ENCODE peak calls at places on chromosomes 1 and 21, in seven cellular contexts. One of them, this sample, is unnamed.

GRCh38 chr1:79259390-79260336 is 253.1 kb upstream of the ADGRL4 start:
- DNase-seq in stimulated activated CD4-positive, alpha-beta T cell treated with anti-CD3 and anti-CD28 coated beads, Interleukin-2, amount 100 ng/mL, for 48 hours: no peak
- DNase-seq in ELF-1: no peak
- DNase-seq in pancreas: no peak
- DNase-seq in Caki2: peak
- DNase-seq in foreskin fibroblast: peak
- DNase-seq in occipital lobe: no peak
- DNase-seq in this sample: peak

GRCh38 chr1:219517031-219517430 is 95.9 kb downstream of the ZC3H11B start:
- DNase-seq in ELF-1: peak
- DNase-seq in stimulated activated CD4-positive, alpha-beta T cell treated with anti-CD3 and anti-CD28 coated beads, Interleukin-2, amount 100 ng/mL, for 48 hours: no peak
- DNase-seq in foreskin fibroblast: no peak
- DNase-seq in Caki2: no peak
- DNase-seq in occipital lobe: no peak
- DNase-seq in pancreas: no peak
- DNase-seq in this sample: no peak

GRCh38 chr1:19786988-19787423 is 12.7 kb downstream of the TMCO4 start:
- DNase-seq in stimulated activated CD4-positive, alpha-beta T cell treated with anti-CD3 and anti-CD28 coated beads, Interleukin-2, amount 100 ng/mL, for 48 hours: no peak
- DNase-seq in Caki2: no peak
- DNase-seq in pancreas: no peak
- DNase-seq in ELF-1: peak
- DNase-seq in occipital lobe: no peak
- DNase-seq in foreskin fibroblast: no peak
- DNase-seq in this sample: no peak

GRCh38 chr1:248872752-248873408 is 14.0 kb upstream of the ZNF692 start:
- DNase-seq in foreskin fibroblast: peak
- DNase-seq in stimulated activated CD4-positive, alpha-beta T cell treated with anti-CD3 and anti-CD28 coated beads, Interleukin-2, amount 100 ng/mL, for 48 hours: peak
- DNase-seq in occipital lobe: peak
- DNase-seq in pancreas: peak
- DNase-seq in ELF-1: peak
- DNase-seq in Caki2: peak
- DNase-seq in this sample: peak

GRCh38 chr1:151934048-151934493 is 24.8 kb upstream of the THEM4 start:
- DNase-seq in foreskin fibroblast: peak
- DNase-seq in occipital lobe: no peak
- DNase-seq in stimulated activated CD4-positive, alpha-beta T cell treated with anti-CD3 and anti-CD28 coated beads, Interleukin-2, amount 100 ng/mL, for 48 hours: peak
- DNase-seq in ELF-1: peak
- DNase-seq in pancreas: no peak
- DNase-seq in Caki2: peak
- DNase-seq in this sample: no peak

GRCh38 chr1:153939476-153939875 is 7.0 kb downstream of the DENND4B start:
- DNase-seq in foreskin fibroblast: no peak
- DNase-seq in stimulated activated CD4-positive, alpha-beta T cell treated with anti-CD3 and anti-CD28 coated beads, Interleukin-2, amount 100 ng/mL, for 48 hours: no peak
- DNase-seq in pancreas: no peak
- DNase-seq in Caki2: no peak
- DNase-seq in ELF-1: no peak
- DNase-seq in occipital lobe: no peak
- DNase-seq in this sample: no peak

GRCh38 chr1:219659682-219660081 is 46.8 kb upstream of the ZC3H11B start:
- DNase-seq in stimulated activated CD4-positive, alpha-beta T cell treated with anti-CD3 and anti-CD28 coated beads, Interleukin-2, amount 100 ng/mL, for 48 hours: no peak
- DNase-seq in Caki2: no peak
- DNase-seq in ELF-1: no peak
- DNase-seq in occipital lobe: no peak
- DNase-seq in pancreas: no peak
- DNase-seq in foreskin fibroblast: peak
- DNase-seq in this sample: peak

GRCh38 chr1:11692899-11693590 is 1.5 kb downstream of the DRAXIN start:
- DNase-seq in stimulated activated CD4-positive, alpha-beta T cell treated with anti-CD3 and anti-CD28 coated beads, Interleukin-2, amount 100 ng/mL, for 48 hours: peak
- DNase-seq in foreskin fibroblast: peak
- DNase-seq in ELF-1: peak
- DNase-seq in pancreas: no peak
- DNase-seq in Caki2: peak
- DNase-seq in occipital lobe: no peak
- DNase-seq in this sample: peak

GRCh38 chr1:149845416-149845815 is 54.0 kb upstream of the BOLA1 start:
- DNase-seq in ELF-1: peak
- DNase-seq in Caki2: peak
- DNase-seq in stimulated activated CD4-positive, alpha-beta T cell treated with anti-CD3 and anti-CD28 coated beads, Interleukin-2, amount 100 ng/mL, for 48 hours: no peak
- DNase-seq in pancreas: no peak
- DNase-seq in foreskin fibroblast: peak
- DNase-seq in occipital lobe: no peak
- DNase-seq in this sample: no peak

GRCh38 chr1:21553116-21553926 is 44.1 kb downstream of the ALPL start:
- DNase-seq in foreskin fibroblast: peak
- DNase-seq in Caki2: no peak
- DNase-seq in ELF-1: peak
- DNase-seq in stimulated activated CD4-positive, alpha-beta T cell treated with anti-CD3 and anti-CD28 coated beads, Interleukin-2, amount 100 ng/mL, for 48 hours: no peak
- DNase-seq in pancreas: no peak
- DNase-seq in occipital lobe: no peak
- DNase-seq in this sample: no peak

GRCh38 chr1:236829085-236829484 is 34.0 kb downstream of the MTR start:
- DNase-seq in ELF-1: no peak
- DNase-seq in stimulated activated CD4-positive, alpha-beta T cell treated with anti-CD3 and anti-CD28 coated beads, Interleukin-2, amount 100 ng/mL, for 48 hours: no peak
- DNase-seq in occipital lobe: no peak
- DNase-seq in Caki2: no peak
- DNase-seq in pancreas: no peak
- DNase-seq in foreskin fibroblast: no peak
- DNase-seq in this sample: no peak

GRCh38 chr1:196278816-196279215 is 329.4 kb downstream of the KCNT2 start:
- DNase-seq in ELF-1: no peak
- DNase-seq in Caki2: no peak
- DNase-seq in stimulated activated CD4-positive, alpha-beta T cell treated with anti-CD3 and anti-CD28 coated beads, Interleukin-2, amount 100 ng/mL, for 48 hours: no peak
- DNase-seq in foreskin fibroblast: no peak
- DNase-seq in pancreas: no peak
- DNase-seq in occipital lobe: no peak
- DNase-seq in this sample: no peak

GRCh38 chr1:10341062-10341600 is 57.7 kb upstream of the PGD start:
- DNase-seq in foreskin fibroblast: no peak
- DNase-seq in occipital lobe: no peak
- DNase-seq in pancreas: no peak
- DNase-seq in stimulated activated CD4-positive, alpha-beta T cell treated with anti-CD3 and anti-CD28 coated beads, Interleukin-2, amount 100 ng/mL, for 48 hours: no peak
- DNase-seq in ELF-1: no peak
- DNase-seq in Caki2: peak
- DNase-seq in this sample: no peak

GRCh38 chr1:226995064-226995965 is 55.2 kb downstream of the COQ8A start:
- DNase-seq in pancreas: no peak
- DNase-seq in stimulated activated CD4-positive, alpha-beta T cell treated with anti-CD3 and anti-CD28 coated beads, Interleukin-2, amount 100 ng/mL, for 48 hours: no peak
- DNase-seq in foreskin fibroblast: no peak
- DNase-seq in ELF-1: no peak
- DNase-seq in occipital lobe: no peak
- DNase-seq in Caki2: no peak
- DNase-seq in this sample: no peak

GRCh38 chr1:115098979-115099692 is 9.8 kb upstream of the TSPAN2 start:
- DNase-seq in pancreas: no peak
- DNase-seq in Caki2: no peak
- DNase-seq in foreskin fibroblast: peak
- DNase-seq in occipital lobe: no peak
- DNase-seq in ELF-1: no peak
- DNase-seq in stimulated activated CD4-positive, alpha-beta T cell treated with anti-CD3 and anti-CD28 coated beads, Interleukin-2, amount 100 ng/mL, for 48 hours: peak
- DNase-seq in this sample: no peak

GRCh38 chr21:39533545-39534226 is 79.1 kb upstream of the B3GALT5 start:
- DNase-seq in pancreas: no peak
- DNase-seq in foreskin fibroblast: no peak
- DNase-seq in ELF-1: no peak
- DNase-seq in Caki2: no peak
- DNase-seq in occipital lobe: no peak
- DNase-seq in stimulated activated CD4-positive, alpha-beta T cell treated with anti-CD3 and anti-CD28 coated beads, Interleukin-2, amount 100 ng/mL, for 48 hours: no peak
- DNase-seq in this sample: no peak

GRCh38 chr1:179310721-179311120 is 17.1 kb downstream of the SOAT1 start:
- DNase-seq in ELF-1: no peak
- DNase-seq in pancreas: no peak
- DNase-seq in stimulated activated CD4-positive, alpha-beta T cell treated with anti-CD3 and anti-CD28 coated beads, Interleukin-2, amount 100 ng/mL, for 48 hours: no peak
- DNase-seq in occipital lobe: no peak
- DNase-seq in foreskin fibroblast: peak
- DNase-seq in Caki2: peak
- DNase-seq in this sample: peak

GRCh38 chr1:9561429-9561828 is 22.2 kb downstream of the SLC25A33 start:
- DNase-seq in ELF-1: no peak
- DNase-seq in occipital lobe: no peak
- DNase-seq in stimulated activated CD4-positive, alpha-beta T cell treated with anti-CD3 and anti-CD28 coated beads, Interleukin-2, amount 100 ng/mL, for 48 hours: no peak
- DNase-seq in foreskin fibroblast: peak
- DNase-seq in pancreas: no peak
- DNase-seq in Caki2: peak
- DNase-seq in this sample: peak

GRCh38 chr1:244077473-244078220 is 26.6 kb downstream of the ZBTB18 start:
- DNase-seq in pancreas: no peak
- DNase-seq in ELF-1: no peak
- DNase-seq in foreskin fibroblast: no peak
- DNase-seq in occipital lobe: peak
- DNase-seq in Caki2: no peak
- DNase-seq in stimulated activated CD4-positive, alpha-beta T cell treated with anti-CD3 and anti-CD28 coated beads, Interleukin-2, amount 100 ng/mL, for 48 hours: no peak
- DNase-seq in this sample: no peak

GRCh38 chr1:7346070-7346596 is 425.0 kb upstream of the VAMP3 start:
- DNase-seq in stimulated activated CD4-positive, alpha-beta T cell treated with anti-CD3 and anti-CD28 coated beads, Interleukin-2, amount 100 ng/mL, for 48 hours: no peak
- DNase-seq in pancreas: no peak
- DNase-seq in ELF-1: peak
- DNase-seq in occipital lobe: no peak
- DNase-seq in Caki2: no peak
- DNase-seq in foreskin fibroblast: peak
- DNase-seq in this sample: no peak

GRCh38 chr1:116031299-116031698 is 55.0 kb downstream of the SLC22A15 start:
- DNase-seq in Caki2: no peak
- DNase-seq in occipital lobe: no peak
- DNase-seq in stimulated activated CD4-positive, alpha-beta T cell treated with anti-CD3 and anti-CD28 coated beads, Interleukin-2, amount 100 ng/mL, for 48 hours: no peak
- DNase-seq in foreskin fibroblast: no peak
- DNase-seq in ELF-1: no peak
- DNase-seq in pancreas: no peak
- DNase-seq in this sample: no peak

GRCh38 chr21:27507695-27508094 is 540.8 kb upstream of the ADAMTS5 start:
- DNase-seq in foreskin fibroblast: peak
- DNase-seq in pancreas: no peak
- DNase-seq in occipital lobe: no peak
- DNase-seq in ELF-1: no peak
- DNase-seq in Caki2: no peak
- DNase-seq in stimulated activated CD4-positive, alpha-beta T cell treated with anti-CD3 and anti-CD28 coated beads, Interleukin-2, amount 100 ng/mL, for 48 hours: no peak
- DNase-seq in this sample: no peak

GRCh38 chr1:116916002-116916401 is 6.3 kb downstream of the PTGFRN start:
- DNase-seq in ELF-1: no peak
- DNase-seq in stimulated activated CD4-positive, alpha-beta T cell treated with anti-CD3 and anti-CD28 coated beads, Interleukin-2, amount 100 ng/mL, for 48 hours: no peak
- DNase-seq in Caki2: no peak
- DNase-seq in pancreas: no peak
- DNase-seq in occipital lobe: no peak
- DNase-seq in foreskin fibroblast: no peak
- DNase-seq in this sample: no peak

GRCh38 chr1:100631015-100631521 is 88.5 kb upstream of the VCAM1 start:
- DNase-seq in ELF-1: no peak
- DNase-seq in occipital lobe: no peak
- DNase-seq in pancreas: no peak
- DNase-seq in foreskin fibroblast: peak
- DNase-seq in stimulated activated CD4-positive, alpha-beta T cell treated with anti-CD3 and anti-CD28 coated beads, Interleukin-2, amount 100 ng/mL, for 48 hours: no peak
- DNase-seq in Caki2: peak
- DNase-seq in this sample: peak

GRCh38 chr1:200867018-200867811 is 5.6 kb upstream of the GPR25 start:
- DNase-seq in occipital lobe: no peak
- DNase-seq in pancreas: no peak
- DNase-seq in Caki2: no peak
- DNase-seq in foreskin fibroblast: peak
- DNase-seq in ELF-1: no peak
- DNase-seq in stimulated activated CD4-positive, alpha-beta T cell treated with anti-CD3 and anti-CD28 coated beads, Interleukin-2, amount 100 ng/mL, for 48 hours: no peak
- DNase-seq in this sample: no peak

GRCh38 chr1:57079454-57080157 is 113.8 kb upstream of the C8B start:
- DNase-seq in Caki2: no peak
- DNase-seq in occipital lobe: no peak
- DNase-seq in stimulated activated CD4-positive, alpha-beta T cell treated with anti-CD3 and anti-CD28 coated beads, Interleukin-2, amount 100 ng/mL, for 48 hours: no peak
- DNase-seq in foreskin fibroblast: no peak
- DNase-seq in ELF-1: peak
- DNase-seq in pancreas: no peak
- DNase-seq in this sample: no peak

GRCh38 chr1:17098440-17099317 is 20.6 kb downstream of the PADI2 start:
- DNase-seq in foreskin fibroblast: peak
- DNase-seq in stimulated activated CD4-positive, alpha-beta T cell treated with anti-CD3 and anti-CD28 coated beads, Interleukin-2, amount 100 ng/mL, for 48 hours: no peak
- DNase-seq in occipital lobe: no peak
- DNase-seq in Caki2: no peak
- DNase-seq in pancreas: no peak
- DNase-seq in ELF-1: peak
- DNase-seq in this sample: no peak

GRCh38 chr1:79133703-79134258 is 127.3 kb upstream of the ADGRL4 start:
- DNase-seq in ELF-1: no peak
- DNase-seq in stimulated activated CD4-positive, alpha-beta T cell treated with anti-CD3 and anti-CD28 coated beads, Interleukin-2, amount 100 ng/mL, for 48 hours: no peak
- DNase-seq in occipital lobe: no peak
- DNase-seq in foreskin fibroblast: no peak
- DNase-seq in pancreas: no peak
- DNase-seq in Caki2: no peak
- DNase-seq in this sample: no peak

GRCh38 chr1:118960026-118960561 is 28.0 kb downstream of the TBX15 start:
- DNase-seq in pancreas: no peak
- DNase-seq in occipital lobe: no peak
- DNase-seq in foreskin fibroblast: peak
- DNase-seq in Caki2: peak
- DNase-seq in ELF-1: peak
- DNase-seq in stimulated activated CD4-positive, alpha-beta T cell treated with anti-CD3 and anti-CD28 coated beads, Interleukin-2, amount 100 ng/mL, for 48 hours: no peak
- DNase-seq in this sample: no peak

This sample was measured in astrocyte of the cerebellum.